ENCODE peak calls at places on chromosomes 11 and 22, in five cellular contexts. W is H9, Q is IMR-90, X is neuronal stem cell, U is H1. K is an unnamed sample.

GRCh38 chr11:32809313-32809712 is 14.9 kb upstream of the CCDC73 start:
- DNase-seq in W (peak; percentile 79), Q (peak; percentile 72), X (peak; percentile 59), U (peak; percentile 70), K (peak; percentile 83)

GRCh38 chr11:44556735-44557409 is 8.6 kb upstream of the CD82 start:
- DNase-seq in W (peak; percentile 67), Q (peak; percentile 59), X (peak; percentile 43), U (no peak), K (peak; percentile 78)

GRCh38 chr11:70586261-70587094 is 188.1 kb downstream of the CTTN start:
- DNase-seq in W (no peak), Q (no peak), X (no peak), U (no peak), K (no peak)

GRCh38 chr11:77106321-77106720 is 3.7 kb downstream of the OMP start:
- DNase-seq in W (no peak), Q (no peak), X (no peak), U (no peak), K (no peak)

GRCh38 chr11:45921561-45922424 is 663 bp upstream of the LARGE2 start:
- DNase-seq in W (peak; percentile 98), Q (no peak), X (peak; percentile 65), U (peak; percentile 84), K (peak; percentile 89)

GRCh38 chr22:36289406-36289870 is 36.5 kb downstream of the APOL1 start:
- DNase-seq in W (no peak), Q (no peak), X (no peak), U (no peak), K (no peak)

GRCh38 chr11:94302806-94303205 is 1.6 kb upstream of the IZUMO1R start:
- DNase-seq in W (no peak), Q (no peak), X (no peak), U (no peak), K (peak; percentile 19)

GRCh38 chr11:86064236-86064803 is 4.6 kb downstream of the PICALM start:
- DNase-seq in W (no peak), Q (peak; percentile 54), X (no peak), U (no peak), K (peak; percentile 37)

GRCh38 chr11:120088056-120088455 is 49.9 kb downstream of the TRIM29 start:
- DNase-seq in W (no peak), Q (no peak), X (no peak), U (no peak), K (no peak)

GRCh38 chr11:112511271-112511670 is 250.6 kb upstream of the PLET1 start:
- DNase-seq in W (no peak), Q (no peak), X (no peak), U (no peak), K (no peak)

GRCh38 chr11:8222820-8223512 is 40.7 kb downstream of the LMO1 start:
- DNase-seq in W (no peak), Q (no peak), X (no peak), U (no peak), K (no peak)

GRCh38 chr11:8220261-8221024 is 43.2 kb downstream of the LMO1 start:
- DNase-seq in W (no peak), Q (no peak), X (no peak), U (no peak), K (no peak)

GRCh38 chr11:8221917-8222316 is 41.8 kb downstream of the LMO1 start:
- DNase-seq in W (no peak), Q (no peak), X (no peak), U (no peak), K (no peak)

GRCh38 chr11:8219257-8220021 is 44.2 kb downstream of the LMO1 start:
- DNase-seq in W (peak; percentile 84), Q (peak; percentile 55), X (no peak), U (no peak), K (peak; percentile 87)

DNA sequence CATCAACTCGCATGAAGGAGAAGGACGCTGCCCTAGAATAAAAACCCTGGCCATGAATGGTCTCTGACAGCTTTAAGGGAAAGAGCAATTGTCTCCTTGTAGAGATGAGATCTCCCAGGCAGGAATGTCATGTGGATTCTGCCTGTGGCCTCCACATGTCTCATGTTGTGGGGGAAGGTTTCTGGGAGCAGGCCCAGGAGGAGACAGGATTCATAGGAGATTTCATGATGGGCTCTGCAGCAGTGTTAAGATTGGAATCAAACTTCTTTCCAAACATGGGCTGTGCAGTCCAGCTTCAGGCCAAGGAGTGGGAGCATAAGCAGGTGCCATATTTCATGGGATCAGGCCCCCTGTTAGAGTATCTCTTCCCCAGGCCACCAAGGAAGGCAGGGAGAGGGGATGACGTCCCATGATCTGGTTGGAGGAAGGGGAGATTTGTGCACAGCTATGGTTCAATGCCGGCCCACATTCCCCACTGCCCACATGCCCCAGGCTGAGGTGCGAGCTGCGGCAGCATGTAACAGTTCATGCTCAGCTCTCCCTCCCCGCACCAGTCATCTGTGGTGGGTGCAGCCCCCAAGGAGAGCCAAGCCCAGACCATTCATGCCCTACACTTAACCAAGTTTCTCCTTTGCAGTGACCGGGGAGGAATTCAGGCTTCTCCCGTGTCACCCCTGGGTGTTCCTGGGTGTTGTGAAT is 42.5 kb downstream of the LMO1 start:
- DNase-seq in W (no peak), Q (no peak), X (no peak), U (no peak), K (peak; percentile 55)
- H2BK5ac ChIP-seq in W (no peak overlapping the region), Q (no peak overlapping the region), X (no peak overlapping the region), U (no peak overlapping the region), K (no peak overlapping the region)

GRCh38 chr11:91802475-91802874 is 422.1 kb upstream of the FAT3 start:
- DNase-seq in W (no peak), Q (no peak), X (no peak), U (no peak), K (peak; percentile 45)
- H2BK5ac ChIP-seq in W (no peak overlapping the region), Q (no peak overlapping the region), X (no peak overlapping the region), U (no peak overlapping the region), K (peak overlapping the region; percentile 42)

GRCh38 chr11:14357843-14358728 is 897 bp downstream of the RRAS2 start:
- DNase-seq in W (peak; percentile 72), Q (peak; percentile 54), X (peak; percentile 67), U (no peak), K (peak; percentile 94)
- H2BK5ac ChIP-seq in W (no peak overlapping the region), Q (peak overlapping the region; percentile 76), X (peak overlapping the region; percentile 39), U (peak overlapping the region; percentile 53), K (peak overlapping the region; percentile 39)

GRCh38 chr11:22317656-22318055 is 20.5 kb upstream of the SLC17A6 start:
- DNase-seq in W (no peak), Q (no peak), X (no peak), U (no peak), K (no peak)
- H2BK5ac ChIP-seq in W (no peak overlapping the region), Q (no peak overlapping the region), X (no peak overlapping the region), U (no peak overlapping the region), K (no peak overlapping the region)

DNA sequence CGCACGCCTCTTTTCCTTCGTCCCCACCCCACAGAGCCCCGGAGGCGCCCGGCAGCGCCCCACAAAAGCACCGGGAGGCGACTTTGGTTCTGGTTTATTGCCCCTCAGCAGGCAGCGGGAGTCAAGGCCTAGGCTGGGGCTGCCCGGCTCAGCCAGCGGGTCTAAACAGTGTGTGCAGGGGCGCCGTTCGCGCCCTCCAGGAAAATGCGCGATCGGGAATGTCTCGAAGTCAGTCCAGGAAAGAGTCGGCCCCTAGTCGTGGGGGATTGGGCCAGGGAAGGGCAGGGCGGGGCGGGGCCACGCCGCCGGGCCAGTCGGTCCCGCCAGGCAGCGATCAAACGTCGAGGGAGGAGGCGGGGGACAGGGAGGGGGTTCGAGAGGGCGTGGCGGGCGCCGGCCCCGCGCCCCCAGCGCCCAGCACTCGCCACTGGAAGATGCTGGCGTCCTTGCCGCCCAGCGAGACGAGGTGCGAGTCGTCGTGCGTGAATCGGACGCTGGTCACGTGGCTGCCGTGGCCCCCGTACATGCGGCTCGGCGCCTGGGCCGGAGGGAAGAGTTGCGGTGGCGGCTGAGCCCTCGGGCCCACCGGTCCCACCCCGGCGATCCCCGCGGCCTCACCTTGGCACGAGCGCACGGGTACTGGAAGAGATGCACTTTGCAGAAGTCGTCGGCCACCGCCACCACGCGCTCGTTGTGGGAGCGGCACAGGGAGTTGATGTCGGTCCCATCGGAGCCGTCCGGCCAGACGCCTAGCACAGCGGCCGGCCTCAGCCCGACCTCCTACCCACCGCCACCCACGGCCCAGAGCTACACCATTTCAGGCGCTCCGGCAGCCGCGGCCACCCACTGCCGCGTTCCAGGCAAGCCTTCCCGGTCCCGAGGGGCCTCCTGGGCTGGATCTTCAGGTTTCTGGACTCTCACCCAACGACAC is 741 bp upstream of the MTA2 start:
- DNase-seq in W (peak; percentile 72), Q (peak; percentile 46), X (no peak), U (no peak), K (peak; percentile 85)
- H2BK5ac ChIP-seq in W (no peak overlapping the region), Q (peak overlapping the region; percentile 29), X (peak overlapping the region; percentile 33), U (peak overlapping the region; percentile 68), K (peak overlapping the region; percentile 7)